ENCODE peak calls at places on chromosomes 4 and X, in nine cellular contexts. K is suprapubic skin, L is uterus, T is IMR-90, J is GM12878, Y is transverse colon, U is lower leg skin, V is Peyer's patch, N is A549. P is an unnamed sample.

GRCh38 chr4:171751538-171751937 is 61.7 kb upstream of the GALNTL6 start:
- DNase-seq in Y (no peak), J (peak), U (no peak), K (no peak), L (no peak), N (no peak), T (no peak), V (no peak), P (no peak)

GRCh38 chr4:174764105-174764729 is 64.8 kb downstream of the GLRA3 start:
- DNase-seq in J (no peak), V (no peak), Y (no peak), T (peak), U (no peak), K (no peak), L (no peak), N (peak), P (no peak)

GRCh38 chr4:84319124-84319523 is 180.0 kb downstream of the NKX6-1 start:
- DNase-seq in K (no peak), U (no peak), L (no peak), Y (no peak), T (peak), N (no peak), V (peak), J (no peak), P (no peak)

GRCh38 chrX:13007519-13008188 is 32.7 kb downstream of the TMSB4X start:
- DNase-seq in Y (no peak), J (no peak), N (no peak), U (no peak), K (no peak), T (peak), V (no peak), L (no peak), P (no peak)

GRCh38 chr4:173866289-173866688 is 336.3 kb upstream of the HAND2 start:
- DNase-seq in V (no peak), U (no peak), Y (no peak), K (no peak), L (no peak), T (no peak), J (no peak), N (no peak), P (no peak)

GRCh38 chr4:3682236-3683076 is 83.7 kb upstream of the ADRA2C start:
- DNase-seq in K (peak), T (no peak), Y (no peak), V (no peak), N (no peak), J (no peak), U (no peak), L (no peak), P (no peak)

GRCh38 chr4:183130328-183131155 is 31.5 kb downstream of the WWC2 start:
- DNase-seq in V (no peak), L (no peak), U (no peak), T (peak), J (no peak), K (no peak), N (no peak), Y (no peak), P (no peak)

GRCh38 chr4:1584498-1584897 is 99.6 kb downstream of the FAM53A start:
- DNase-seq in L (no peak), Y (no peak), V (no peak), U (no peak), K (peak), N (no peak), J (no peak), T (no peak), P (no peak)

GRCh38 chrX:22969416-22969815 is 30.3 kb upstream of the DDX53 start:
- DNase-seq in U (no peak), T (peak), V (no peak), K (no peak), N (no peak), J (no peak), L (no peak), Y (no peak), P (no peak)

GRCh38 chr4:176400816-176401461 is 81.2 kb downstream of the SPCS3 start:
- DNase-seq in L (no peak), K (no peak), U (no peak), J (no peak), Y (no peak), N (no peak), V (no peak), T (peak), P (no peak)

GRCh38 chr4:68119921-68120320 is 9.7 kb downstream of the TMPRSS11F start:
- DNase-seq in K (no peak), V (no peak), N (no peak), J (no peak), T (no peak), U (no peak), L (no peak), Y (no peak), P (no peak)

GRCh38 chrX:43836435-43837184 is 45.6 kb downstream of the MAOB start:
- DNase-seq in L (no peak), N (peak), U (no peak), K (no peak), Y (no peak), V (no peak), T (peak), J (no peak), P (no peak)

GRCh38 chr4:55444822-55445221 is 49.1 kb downstream of the TMEM165 start:
- DNase-seq in L (no peak), T (peak), J (no peak), N (no peak), K (no peak), V (no peak), Y (no peak), U (no peak), P (no peak)

GRCh38 chrX:2321411-2321810 is 179.4 kb downstream of the DHRSX start:
- DNase-seq in N (no peak), U (no peak), J (no peak), K (no peak), T (no peak), V (no peak), L (no peak), Y (no peak), P (no peak)
- TF ChIP-seq POLR2A in N (no peak), U (no peak), J (no peak), K (no peak), T (no peak), V (no peak), L (no peak), Y (no peak), P (no peak)

GRCh38 chr4:169008478-169008877 is 1.6 kb downstream of the CBR4 start:
- DNase-seq in Y (no peak), L (no peak), J (no peak), N (no peak), U (no peak), V (no peak), K (no peak), T (no peak), P (no peak)
- TF ChIP-seq POLR2A in Y (no peak), L (no peak), J (no peak), N (no peak), U (no peak), V (no peak), K (no peak), T (no peak), P (no peak)

DNA sequence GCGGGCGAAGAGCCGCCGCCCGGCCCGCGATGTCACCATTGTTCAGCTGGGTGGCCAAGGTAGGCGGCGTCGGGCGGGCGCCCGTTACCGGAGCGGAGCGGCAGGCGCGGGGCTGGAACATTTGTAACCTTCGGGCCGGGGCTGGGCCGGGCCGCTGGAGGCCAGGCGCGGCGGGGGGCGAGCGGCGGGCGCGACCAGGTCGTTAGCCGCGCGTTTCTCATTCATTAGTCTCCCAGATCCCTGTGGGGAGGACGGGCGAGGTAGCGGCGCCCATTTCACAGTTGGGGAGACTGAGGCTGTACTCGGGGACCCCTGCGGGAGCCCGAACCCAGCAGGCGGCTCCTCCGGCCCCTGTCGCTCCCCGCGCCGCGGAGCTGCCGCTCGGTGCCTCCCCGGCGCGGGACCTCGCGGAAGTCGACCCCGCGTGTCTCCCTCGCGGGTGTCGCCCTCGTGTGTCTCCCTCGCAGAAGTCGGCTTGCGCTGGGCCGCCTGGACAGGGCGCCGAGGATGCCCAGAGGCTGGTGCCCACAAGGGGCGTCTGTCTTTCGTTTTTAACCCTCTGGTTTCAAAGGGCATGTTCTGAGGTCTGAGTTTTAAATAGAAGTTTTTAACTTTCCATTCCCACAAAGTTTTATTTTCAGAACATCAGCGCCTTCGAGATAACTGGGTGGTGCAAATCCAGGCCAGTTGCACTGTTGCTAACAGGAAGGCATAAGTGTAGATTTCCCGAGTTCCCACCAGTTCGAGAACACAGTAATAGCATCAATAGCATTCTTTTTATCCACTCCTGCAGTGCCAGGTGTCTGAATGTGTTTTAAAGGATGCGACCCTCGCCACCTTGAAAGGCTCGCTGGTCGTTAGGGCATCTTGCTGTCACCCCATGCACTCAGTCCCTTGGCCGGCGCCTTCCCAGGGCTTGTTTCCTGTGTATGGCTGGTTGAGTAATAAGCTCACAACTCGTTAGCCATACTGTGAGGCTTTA is 17.6 kb downstream of the PTTG2 start:
- DNase-seq in T (peak), K (peak), Y (peak), J (peak), N (peak), V (peak), L (peak), U (peak), P (peak)
- TF ChIP-seq POLR2A in T (peak), K (peak), Y (peak), J (peak), N (no peak), V (peak), L (peak), U (no peak), P (no peak)

DNA sequence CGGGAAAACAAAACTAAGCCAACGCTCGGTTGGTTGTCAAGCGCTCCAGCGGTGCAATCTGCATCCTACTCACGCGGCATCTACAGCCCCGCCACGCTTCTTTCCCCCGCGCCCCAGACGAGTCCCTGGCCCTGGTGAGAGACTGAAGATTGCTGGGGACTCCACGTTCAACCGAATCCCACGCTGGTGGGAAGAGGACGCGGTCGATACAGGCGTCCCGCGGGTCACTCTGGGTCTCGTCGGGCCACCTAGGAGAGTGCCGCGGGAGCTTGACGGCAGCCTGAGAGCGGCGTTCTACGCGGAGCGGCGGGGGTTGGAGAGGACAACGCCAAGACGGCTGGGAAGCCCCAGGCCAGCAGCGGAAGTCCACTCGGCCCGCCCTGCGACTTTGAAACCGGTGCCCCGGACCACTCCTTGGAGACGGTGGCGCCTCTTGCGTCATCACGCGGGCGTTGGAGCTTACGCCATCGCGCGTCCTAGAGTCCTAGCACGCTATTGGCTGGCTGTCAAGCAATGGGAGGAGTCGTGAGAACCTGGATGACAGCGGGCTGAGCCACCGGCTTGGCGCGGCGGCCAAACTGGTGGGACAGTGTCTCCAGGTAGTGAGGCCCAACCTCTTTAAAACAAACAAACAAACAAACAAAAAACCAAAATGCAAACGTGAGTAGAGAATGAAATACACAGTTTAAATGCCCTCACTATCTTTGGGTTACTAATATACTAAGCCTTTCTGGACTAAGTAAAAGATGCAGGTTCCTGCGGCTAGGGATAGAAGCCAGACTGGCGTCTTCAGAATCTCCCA is at the start of gene SCLT1:
- DNase-seq in K (peak), T (peak), N (peak), J (peak), U (peak), L (peak), V (peak), Y (peak), P (peak)
- TF ChIP-seq POLR2A in K (peak), T (peak), N (peak), J (peak), U (no peak), L (peak), V (peak), Y (peak), P (peak)

GRCh38 chrX:21934414-21934813 is 6.1 kb upstream of the SMS start:
- DNase-seq in K (no peak), U (no peak), L (no peak), N (no peak), Y (no peak), T (no peak), J (no peak), V (no peak), P (no peak)

GRCh38 chrX:21944136-21944615 is 3.7 kb downstream of the SMS start:
- DNase-seq in K (no peak), T (no peak), U (no peak), V (no peak), J (no peak), L (no peak), Y (no peak), N (no peak), P (no peak)

GRCh38 chrX:21943460-21944135 is 3.1 kb downstream of the SMS start:
- DNase-seq in J (no peak), N (peak), U (no peak), V (no peak), Y (no peak), T (peak), K (no peak), L (no peak), P (no peak)

DNA sequence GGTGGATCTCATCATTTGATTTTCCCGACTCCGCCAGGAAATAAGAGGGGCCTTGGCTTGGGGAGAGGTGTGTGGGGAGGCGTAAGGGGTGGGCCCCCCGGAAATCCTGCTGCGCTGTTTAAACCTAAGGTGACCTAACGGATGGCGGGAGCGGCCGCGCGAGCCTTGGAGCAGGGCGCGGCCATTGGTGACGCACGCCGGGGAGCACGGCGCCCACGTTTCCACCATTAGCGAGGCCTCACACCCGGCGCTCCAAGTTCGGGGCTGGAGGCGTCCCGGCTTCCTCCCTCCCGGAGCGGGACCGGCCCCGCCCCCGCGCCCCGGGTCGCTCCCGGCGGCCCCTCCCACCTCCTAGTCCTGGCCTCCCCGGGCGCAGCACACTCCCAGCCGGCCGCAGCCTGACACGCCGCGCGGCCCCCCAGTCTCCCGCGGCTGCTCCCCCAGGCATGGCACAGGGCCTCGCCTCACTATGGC is at the start of gene SMS:
- DNase-seq in Y (peak), T (peak), U (peak), K (peak), V (peak), J (no peak), N (peak), L (peak), P (peak)
- TF ChIP-seq POLR2A in Y (peak), T (peak), U (no peak), K (peak), V (peak), J (peak), N (peak), L (peak), P (no peak)

GRCh38 chrX:154370882-154371770 is 3.3 kb downstream of the FLNA start:
- DNase-seq in V (peak), K (peak), U (peak), N (peak), J (peak), Y (peak), T (peak), L (peak), P (peak)
- TF ChIP-seq POLR2A in V (peak), K (peak), U (no peak), N (peak), J (peak), Y (peak), T (peak), L (peak), P (peak)

DNA sequence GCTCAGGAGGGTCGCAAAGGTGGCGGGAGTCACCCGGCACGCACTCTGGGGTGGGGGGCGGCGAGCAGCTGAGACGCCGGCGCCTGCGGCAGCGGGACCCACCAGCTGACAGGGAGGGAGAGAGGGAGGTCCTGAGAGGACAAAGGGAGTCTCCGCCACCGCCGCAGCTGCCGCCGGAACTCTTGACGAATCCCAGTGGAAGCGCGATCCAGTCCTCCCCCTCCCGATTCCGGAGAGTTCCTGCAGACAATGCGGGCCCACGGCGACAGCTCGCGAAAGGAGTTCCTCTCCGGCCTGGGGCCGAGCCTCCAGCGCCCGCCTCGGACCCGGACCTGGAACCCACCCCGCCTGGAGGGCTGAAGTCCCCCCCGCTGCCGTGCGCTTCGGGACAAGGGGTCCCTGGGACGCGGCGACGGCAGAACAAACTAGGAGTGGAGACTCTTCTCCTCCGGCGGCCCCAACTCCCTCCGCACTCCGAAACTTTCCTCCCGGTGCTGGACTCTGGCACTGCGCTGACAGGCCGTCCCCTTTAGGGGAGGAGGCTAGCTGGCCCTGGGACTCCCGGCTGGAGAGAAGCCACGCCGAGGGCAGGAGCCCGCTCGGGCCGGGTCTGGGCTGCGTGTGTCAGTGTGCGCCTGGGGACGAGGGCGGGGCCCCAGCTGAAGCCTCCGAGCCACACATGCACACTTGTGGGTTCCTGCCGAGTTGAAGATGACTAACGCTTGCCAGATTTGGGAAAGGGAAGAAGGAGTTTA is at the start of gene ANTXR2:
- DNase-seq in V (peak), Y (peak), J (no peak), N (peak), T (peak), U (peak), L (peak), K (peak), P (peak)
- TF ChIP-seq POLR2A in V (peak), Y (peak), J (peak), N (peak), T (peak), U (no peak), L (peak), K (peak), P (no peak)

DNA sequence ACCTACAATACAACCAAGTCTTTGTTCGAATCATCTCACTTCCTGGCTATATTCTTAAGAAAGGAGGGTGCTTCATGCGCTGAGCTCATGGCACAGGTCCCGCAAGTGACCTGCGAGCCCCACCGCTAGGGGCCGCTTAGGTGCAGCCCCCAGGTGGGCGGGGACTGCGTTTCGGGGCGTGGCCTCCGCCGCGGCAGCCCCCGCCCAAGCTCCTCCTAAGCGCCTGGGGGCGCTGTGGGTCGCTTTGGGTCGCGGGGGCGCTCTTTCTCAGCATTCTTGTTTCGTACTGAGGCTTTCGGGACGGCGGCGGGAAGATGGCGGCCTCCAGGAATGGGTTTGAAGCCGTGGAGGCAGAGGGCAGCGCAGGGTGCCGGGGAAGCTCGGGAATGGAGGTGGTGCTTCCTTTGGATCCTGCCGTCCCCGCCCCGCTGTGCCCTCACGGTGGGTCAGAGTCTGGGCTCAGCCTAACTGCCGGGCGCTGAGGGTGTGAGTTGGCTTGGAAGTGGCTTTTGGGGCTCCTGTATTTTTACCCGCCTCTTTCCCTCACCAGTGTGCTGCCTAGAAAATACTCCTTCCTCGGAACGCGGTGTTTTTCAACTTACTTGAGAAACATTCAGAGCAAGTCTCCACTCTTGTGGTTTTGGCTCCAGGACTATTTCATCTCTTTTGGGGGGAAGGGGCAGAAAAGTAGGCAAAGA is at the start of gene ZCCHC4:
- DNase-seq in N (peak), L (peak), U (peak), J (peak), T (peak), K (peak), V (peak), Y (peak), P (peak)
- TF ChIP-seq POLR2A in N (peak), L (no peak), U (no peak), J (peak), T (peak), K (no peak), V (peak), Y (peak), P (peak)

GRCh38 chr4:185774815-185775684 is 36.9 kb downstream of the SORBS2 start:
- DNase-seq in Y (no peak), T (peak), L (no peak), K (no peak), V (no peak), N (no peak), U (no peak), J (no peak), P (no peak)
- TF ChIP-seq POLR2A in Y (no peak), T (no peak), L (no peak), K (no peak), V (no peak), N (no peak), U (no peak), J (no peak), P (no peak)

DNA sequence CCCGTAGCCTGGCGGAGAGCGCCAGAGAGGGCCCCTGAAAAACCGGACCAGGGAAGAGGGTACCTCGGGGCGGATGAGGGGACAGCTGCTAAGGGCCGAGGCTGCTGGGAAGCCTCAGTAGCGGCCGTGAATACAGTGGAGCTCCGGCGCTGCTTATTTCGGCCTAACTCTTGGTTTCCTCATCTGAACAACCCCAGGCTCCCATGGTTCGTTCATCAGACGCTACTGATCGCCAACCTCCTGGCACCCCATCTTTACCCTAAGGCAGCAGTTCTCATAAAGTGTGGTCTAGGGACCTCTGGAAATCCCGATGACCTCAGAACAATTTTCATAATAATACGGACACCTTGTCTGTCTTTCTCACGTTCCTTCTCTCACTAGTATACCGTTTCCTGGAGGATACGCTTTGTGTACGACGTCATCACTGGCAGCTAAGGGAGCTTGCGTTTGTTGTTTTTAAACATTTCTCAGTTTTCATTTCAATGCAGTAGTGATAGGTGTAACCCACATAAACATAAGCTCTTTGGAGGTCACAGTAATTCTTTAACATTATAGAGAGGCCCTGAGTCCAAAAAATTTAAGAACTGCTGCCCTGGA is 707 bp upstream of the RAB28 start:
- DNase-seq in L (no peak), U (no peak), T (peak), V (no peak), N (peak), K (no peak), Y (peak), J (no peak), P (no peak)
- TF ChIP-seq POLR2A in L (no peak), U (no peak), T (no peak), V (no peak), N (peak), K (no peak), Y (no peak), J (no peak), P (no peak)

P was measured in GM12891.